ENCODE peak calls at places on chromosomes 5 and 9, in four cellular contexts. P, H, C and N are unnamed samples.

GRCh38 chr9:115158666-115159481 is 40.9 kb upstream of the TNC start:
- DNase-seq in C (no peak), P (no peak), H (no peak), N (no peak)

GRCh38 chr5:88298425-88298824 is 29.8 kb upstream of the TMEM161B start:
- DNase-seq in C (no peak), H (no peak), P (peak), N (no peak)

GRCh38 chr5:132000677-132001453 is 10.6 kb downstream of the ACSL6 start:
- DNase-seq in C (no peak), P (no peak), H (no peak), N (no peak)

GRCh38 chr5:163978897-163979296 is 473.5 kb downstream of the MAT2B start:
- DNase-seq in P (no peak), C (no peak), H (no peak), N (no peak)

GRCh38 chr9:83959061-83959460 is 21.0 kb downstream of the HNRNPK start:
- DNase-seq in P (peak), C (no peak), H (no peak), N (no peak)

GRCh38 chr5:74074111-74074510 is 448.1 kb downstream of the ARHGEF28 start:
- DNase-seq in P (no peak), C (no peak), H (no peak), N (no peak)

GRCh38 chr9:26753971-26754370 is 138.6 kb downstream of the CAAP1 start:
- DNase-seq in H (no peak), C (no peak), P (no peak), N (no peak)

GRCh38 chr9:123039617-123040219 is 6.3 kb downstream of the GPR21 start:
- DNase-seq in C (no peak), H (no peak), P (no peak), N (no peak)

GRCh38 chr9:126617003-126617739 is 3.4 kb downstream of the LMX1B start:
- DNase-seq in H (no peak), C (no peak), P (no peak), N (no peak)

GRCh38 chr5:72166070-72166979 is 59.0 kb downstream of the MAP1B start:
- DNase-seq in P (no peak), C (no peak), H (peak), N (no peak)

GRCh38 chr5:142324377-142324870 is 397 bp downstream of the SPRY4 start:
- DNase-seq in H (peak), C (no peak), P (no peak), N (no peak)

GRCh38 chr9:93260290-93261066 is 76.5 kb downstream of the WNK2 start:
- DNase-seq in C (no peak), P (no peak), H (peak), N (no peak)

GRCh38 chr5:111942214-111942613 is 185.2 kb upstream of the NREP start:
- DNase-seq in C (no peak), P (no peak), H (no peak), N (no peak)

GRCh38 chr5:7823601-7824000 is 27.3 kb downstream of the CFAP90 start:
- DNase-seq in H (no peak), P (no peak), C (no peak), N (no peak)

GRCh38 chr5:7825630-7826029 is 25.3 kb downstream of the CFAP90 start:
- DNase-seq in C (no peak), H (no peak), P (no peak), N (no peak)

GRCh38 chr5:7828269-7828668 is 22.7 kb downstream of the CFAP90 start:
- DNase-seq in C (no peak), H (no peak), P (no peak), N (no peak)

GRCh38 chr5:7824995-7825394 is 25.9 kb downstream of the CFAP90 start:
- DNase-seq in P (no peak), C (no peak), H (no peak), N (no peak)

GRCh38 chr5:7827602-7828001 is 23.3 kb downstream of the CFAP90 start:
- DNase-seq in H (no peak), P (no peak), C (no peak), N (no peak)
- TF ChIP-seq CTCF in H (no peak), P (peak), C (no peak), N (no peak)

DNA sequence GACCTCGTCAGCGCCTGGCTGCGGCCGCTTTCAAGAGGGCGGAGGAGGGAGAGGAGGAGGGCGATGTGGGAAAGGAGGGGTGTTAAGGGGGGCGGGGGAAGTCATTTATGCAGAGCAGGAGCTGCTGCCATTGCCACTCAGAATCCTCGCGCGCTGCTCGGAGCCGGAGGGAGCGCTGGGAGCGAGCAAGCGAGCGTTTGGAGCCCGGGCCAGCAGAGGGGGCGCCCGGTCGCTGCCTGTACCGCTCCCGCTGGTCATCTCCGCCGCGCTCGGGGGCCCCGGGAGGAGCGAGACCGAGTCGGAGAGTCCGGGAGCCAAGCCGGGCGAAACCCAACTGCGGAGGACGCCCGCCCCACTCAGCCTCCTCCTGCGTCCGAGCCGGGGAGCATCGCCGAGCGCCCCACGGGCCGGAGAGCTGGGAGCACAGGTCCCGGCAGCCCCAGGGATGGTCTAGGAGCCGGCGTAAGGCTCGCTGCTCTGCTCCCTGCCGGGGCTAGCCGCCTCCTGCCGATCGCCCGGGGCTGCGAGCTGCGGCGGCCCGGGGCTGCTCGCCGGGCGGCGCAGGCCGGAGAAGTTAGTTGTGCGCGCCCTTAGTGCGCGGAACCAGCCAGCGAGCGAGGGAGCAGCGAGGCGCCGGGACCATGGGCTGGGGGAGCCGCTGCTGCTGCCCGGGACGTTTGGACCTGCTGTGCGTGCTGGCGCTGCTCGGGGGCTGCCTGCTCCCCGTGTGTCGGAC is at the start of gene PCSK5:
- DNase-seq in H (peak), C (peak), P (peak), N (peak)
- TF ChIP-seq CTCF in H (peak), C (peak), P (no peak), N (no peak)

GRCh38 chr5:161530700-161531099 is 15.8 kb downstream of the GABRB2 start:
- DNase-seq in C (no peak), P (no peak), H (no peak), N (no peak)
- TF ChIP-seq CTCF in C (no peak), P (no peak), H (no peak), N (no peak)

GRCh38 chr5:149389552-149390495 is 10.7 kb upstream of the IL17B start:
- DNase-seq in P (no peak), H (no peak), C (no peak), N (no peak)
- TF ChIP-seq CTCF in P (no peak), H (no peak), C (no peak), N (no peak)

DNA sequence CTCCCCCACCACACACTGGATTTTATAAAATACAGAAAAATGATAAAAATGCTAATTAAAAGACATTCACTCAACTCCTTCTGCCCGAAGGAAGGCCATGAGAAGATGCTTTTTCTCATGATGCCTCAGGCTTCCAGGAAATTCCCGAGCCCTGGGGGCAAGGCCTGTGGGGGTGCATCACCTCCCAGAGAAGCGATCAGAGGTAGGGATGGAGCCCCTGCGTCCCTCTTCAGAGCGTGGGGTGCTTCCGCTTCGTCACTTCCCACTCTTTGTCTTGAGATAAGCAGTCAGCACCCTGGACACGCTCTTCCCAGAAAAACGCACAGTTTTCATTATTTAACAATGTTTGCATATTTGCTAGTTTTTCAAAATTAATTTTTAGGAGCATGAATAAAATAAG is 33.3 kb upstream of the SH3PXD2B start:
- DNase-seq in H (no peak), P (no peak), C (no peak), N (no peak)
- TF ChIP-seq CTCF in H (no peak), P (no peak), C (no peak), N (no peak)

GRCh38 chr5:59746261-59746765 is 147.2 kb downstream of the PDE4D start:
- DNase-seq in P (peak), H (no peak), C (no peak), N (no peak)
- TF ChIP-seq CTCF in P (peak), H (no peak), C (no peak), N (no peak)

DNA sequence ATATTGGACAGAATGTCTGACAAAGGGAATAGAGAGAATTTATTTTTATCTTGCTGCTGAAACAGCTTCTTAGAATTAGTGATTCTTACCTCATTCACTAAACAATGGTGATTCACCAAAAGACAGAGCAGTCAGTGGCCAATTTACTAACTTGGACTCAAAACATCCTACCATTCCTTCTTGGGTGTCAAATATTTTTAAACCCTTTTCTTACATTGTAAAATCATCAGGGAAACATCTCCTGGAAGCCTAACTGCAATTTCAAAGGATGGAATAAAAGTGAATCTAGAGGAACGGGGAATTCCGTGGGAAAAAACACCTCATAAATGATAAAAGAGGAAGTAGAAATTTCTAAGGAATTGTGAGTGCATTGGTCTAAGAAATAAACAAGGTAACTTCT is 97.7 kb downstream of the LHFPL2 start:
- DNase-seq in H (no peak), P (no peak), C (no peak), N (no peak)
- TF ChIP-seq CTCF in H (no peak), P (no peak), C (no peak), N (no peak)